ENCODE peak calls at places on chromosomes 2 and 18, in five cellular contexts. H, V, B, N and Q are unnamed samples.
A peak's percentile ranks its signal among the peaks of the same experiment; 100 is the strongest.

GRCh38 chr2:101307950-101308431 is 510 bp downstream of the RNF149 start:
- DNase-seq in N (no peak), B (no peak), H (no peak), V (no peak), Q (no peak)

GRCh38 chr2:25700221-25700660 is 26.9 kb upstream of the DTNB start:
- DNase-seq in V (peak; percentile 26), H (peak; percentile 43), N (no peak), B (no peak), Q (no peak)

GRCh38 chr18:7931763-7932162 is 364.6 kb downstream of the PTPRM start:
- DNase-seq in N (no peak), V (no peak), B (no peak), H (no peak), Q (no peak)

GRCh38 chr2:97662895-97663625 is 784 bp downstream of the ACTR1B start:
- DNase-seq in H (peak; percentile 31), B (peak; percentile 77), N (peak; percentile 42), V (peak; percentile 71), Q (peak; percentile 66)

GRCh38 chr2:64063924-64064331 is 44.7 kb upstream of the VPS54 start:
- DNase-seq in N (no peak), H (peak; percentile 84), V (no peak), B (no peak), Q (no peak)

GRCh38 chr2:147364597-147364996 is 480.2 kb upstream of the ACVR2A start:
- DNase-seq in V (no peak), B (no peak), H (no peak), N (no peak), Q (no peak)

GRCh38 chr2:8624855-8625398 is 56.9 kb upstream of the ID2 start:
- DNase-seq in B (no peak), H (no peak), V (no peak), N (no peak), Q (no peak)

GRCh38 chr2:151842830-151843668 is 14.8 kb upstream of the ARL5A start:
- DNase-seq in H (no peak), N (no peak), V (no peak), B (no peak), Q (no peak)

GRCh38 chr2:23803965-23804542 is 122.9 kb downstream of the ATAD2B start:
- DNase-seq in B (no peak), V (no peak), H (no peak), N (no peak), Q (no peak)

GRCh38 chr2:241724975-241725870 is 9.2 kb upstream of the D2HGDH start:
- DNase-seq in B (no peak), H (no peak), V (no peak), N (no peak), Q (no peak)

GRCh38 chr2:140994856-140995255 is 1136.0 kb downstream of the LRP1B start:
- DNase-seq in H (no peak), V (no peak), N (no peak), B (no peak), Q (no peak)

GRCh38 chr18:21914739-21915319 is 174.2 kb downstream of the MIB1 start:
- DNase-seq in V (peak; percentile 35), B (no peak), H (no peak), N (no peak), Q (no peak)

GRCh38 chr18:76546282-76546572 is 51.2 kb upstream of the ZNF516 start:
- DNase-seq in B (no peak), V (no peak), N (no peak), H (no peak), Q (no peak)

GRCh38 chr2:9982248-9982647 is 30.8 kb downstream of the GRHL1 start:
- DNase-seq in B (no peak), N (no peak), V (no peak), H (no peak), Q (no peak)

GRCh38 chr18:48838921-48839818 is 111.6 kb downstream of the SMAD7 start:
- DNase-seq in H (no peak), N (no peak), B (no peak), V (no peak), Q (no peak)

GRCh38 chr2:31784868-31785267 is 204.1 kb upstream of the SRD5A2 start:
- DNase-seq in V (no peak), H (no peak), B (no peak), N (no peak), Q (no peak)

GRCh38 chr2:86047575-86048382 is 57.9 kb downstream of the POLR1A start:
- DNase-seq in B (no peak), V (no peak), H (no peak), N (no peak), Q (no peak)

GRCh38 chr18:79922971-79923411 is 28.5 kb downstream of the SLC66A2 start:
- DNase-seq in B (no peak), N (no peak), V (no peak), H (no peak), Q (no peak)

GRCh38 chr18:22731398-22731797 is 201.7 kb upstream of the RBBP8 start:
- DNase-seq in B (no peak), N (no peak), H (no peak), V (no peak), Q (no peak)

GRCh38 chr2:173981520-173981919 is 16.3 kb upstream of the SP3 start:
- DNase-seq in B (no peak), N (no peak), H (no peak), V (no peak), Q (no peak)

GRCh38 chr2:100978582-100979051 is 23.5 kb upstream of the RPL31 start:
- DNase-seq in V (no peak), B (no peak), H (no peak), N (no peak), Q (no peak)